ENCODE peak calls at places on chromosomes 12 and 14, in four cellular contexts. W is sigmoid colon, F is stomach, S is transverse colon. Q is an unnamed sample.

GRCh38 chr14:51291016-51291415 is 51.0 kb downstream of the TMX1 start:
- DNase-seq in S (no peak), F (no peak), W (no peak), Q (no peak)

GRCh38 chr12:106187842-106188241 is 49.1 kb upstream of the NUAK1 start:
- DNase-seq in F (no peak), S (no peak), W (no peak), Q (no peak)

GRCh38 chr12:24561882-24562760 is 386.8 kb downstream of the BCAT1 start:
- DNase-seq in F (peak; percentile 47), W (peak; percentile 84), S (peak; percentile 39), Q (peak; percentile 78)

GRCh38 chr12:131830335-131831020 is 2.3 kb downstream of the MMP17 start:
- DNase-seq in S (peak; percentile 62), W (peak; percentile 92), F (peak; percentile 59), Q (peak; percentile 87)

GRCh38 chr12:6612247-6612646 is 5.1 kb upstream of the CHD4 start:
- DNase-seq in F (no peak), W (no peak), S (no peak), Q (no peak)

GRCh38 chr12:65119063-65119462 is 2.0 kb downstream of the WIF1 start:
- DNase-seq in W (no peak), S (no peak), F (no peak), Q (no peak)

GRCh38 chr14:72810201-72810600 is 83.7 kb downstream of the DPF3 start:
- DNase-seq in W (no peak), S (no peak), F (no peak), Q (no peak)

GRCh38 chr14:95327558-95328374 is 8.1 kb upstream of the CLMN start:
- DNase-seq in F (no peak), W (no peak), S (peak; percentile 44), Q (no peak)

GRCh38 chr12:132413931-132414588 is 75.9 kb upstream of the FBRSL1 start:
- DNase-seq in W (no peak), S (no peak), F (no peak), Q (no peak)

GRCh38 chr12:13686243-13686642 is 295.2 kb downstream of the GRIN2B start:
- DNase-seq in S (no peak), W (no peak), F (no peak), Q (no peak)

DNA sequence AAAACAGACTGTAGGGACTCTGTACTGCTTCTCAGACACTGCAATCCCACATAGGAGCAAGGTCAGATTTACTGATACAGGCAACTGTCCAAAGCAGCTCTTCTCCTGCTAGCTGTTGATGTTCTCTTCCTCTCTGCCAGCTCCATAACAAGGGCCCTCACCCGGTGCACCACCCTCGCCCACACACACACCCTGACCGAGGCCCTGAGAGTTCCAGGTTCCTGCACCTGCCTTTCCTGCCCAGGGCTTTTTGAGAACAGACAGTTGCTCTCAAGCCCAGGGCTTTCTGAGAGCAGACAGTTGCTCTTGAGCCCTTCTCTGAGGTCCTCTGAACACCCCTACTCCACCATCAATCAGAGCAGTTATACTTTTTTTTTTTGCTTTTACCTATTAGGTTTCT is 233.8 kb upstream of the GARIN6 start:
- DNase-seq in S (no peak), W (no peak), F (no peak), Q (no peak)
- H3K4me3 ChIP-seq in S (no peak overlapping the region), W (no peak overlapping the region), F (no peak overlapping the region), Q (no peak overlapping the region)

GRCh38 chr12:32679091-32679909 is at the start of gene DNM1L:
- DNase-seq in W (peak; percentile 97), S (peak; percentile 95), F (peak; percentile 94), Q (peak; percentile 91)
- TF ChIP-seq POLR2AphosphoS5 in W (peak; percentile 75), S (peak; percentile 92), F (peak; percentile 87), Q (no peak)

DNA sequence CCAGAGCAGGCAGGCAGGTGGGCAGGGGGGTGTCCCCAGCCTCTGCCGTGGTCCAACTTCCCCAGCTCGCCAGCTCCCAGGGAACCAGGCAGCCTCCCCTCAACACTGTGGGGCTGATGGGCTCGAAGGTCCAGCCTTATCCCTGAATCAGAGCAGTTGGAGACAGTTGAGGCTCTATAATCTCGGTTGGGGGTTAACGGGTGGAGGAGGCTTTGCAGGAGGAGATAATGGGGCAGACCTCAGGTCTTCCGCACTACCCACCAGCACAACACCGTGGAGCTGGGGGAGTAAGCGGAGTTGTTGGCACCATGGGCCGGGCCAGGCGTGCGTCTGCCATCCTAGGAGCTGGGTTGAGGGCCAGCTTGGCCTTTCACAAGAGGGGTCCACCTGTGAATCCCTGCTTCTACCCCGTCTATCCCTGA is 13.9 kb upstream of the HDAC7 start:
- DNase-seq in W (no peak), F (no peak), S (no peak), Q (no peak)
- TF ChIP-seq EP300 in W (no peak), F (no peak), S (no peak), Q (no peak)

DNA sequence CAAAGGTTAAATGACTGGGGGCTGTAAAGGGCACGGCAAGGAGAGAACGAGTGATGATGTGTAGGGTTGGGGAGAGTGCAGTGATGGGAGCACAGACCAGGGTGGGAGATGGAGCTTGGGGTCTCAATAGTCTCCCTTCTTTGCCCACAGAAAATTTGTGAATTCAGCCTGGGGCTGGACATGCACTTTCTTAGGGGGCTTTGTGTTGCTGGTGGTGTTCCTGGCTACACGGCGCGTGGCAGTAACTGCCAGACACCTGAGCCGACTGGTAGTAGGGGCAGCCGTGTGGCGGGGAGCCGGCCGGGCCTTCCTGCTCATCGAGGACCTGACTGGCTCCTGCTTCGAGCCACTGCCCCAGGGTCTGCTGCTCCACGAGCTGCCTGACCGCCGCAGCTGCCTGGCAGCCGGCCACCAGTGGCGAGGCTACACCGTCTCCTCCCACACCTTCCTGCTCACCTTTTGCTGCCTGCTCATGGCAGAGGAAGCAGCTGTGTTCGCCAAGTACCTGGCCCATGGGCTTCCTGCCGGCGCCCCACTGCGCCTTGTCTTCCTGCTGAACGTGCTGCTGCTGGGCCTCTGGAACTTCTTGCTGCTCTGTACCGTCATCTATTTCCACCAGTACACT is 1.7 kb downstream of the FITM1 start:
- DNase-seq in F (peak; percentile 80), W (no peak), S (no peak), Q (no peak)
- H3K4me3 ChIP-seq in F (no peak overlapping the region), W (no peak overlapping the region), S (no peak overlapping the region), Q (no peak overlapping the region)

DNA sequence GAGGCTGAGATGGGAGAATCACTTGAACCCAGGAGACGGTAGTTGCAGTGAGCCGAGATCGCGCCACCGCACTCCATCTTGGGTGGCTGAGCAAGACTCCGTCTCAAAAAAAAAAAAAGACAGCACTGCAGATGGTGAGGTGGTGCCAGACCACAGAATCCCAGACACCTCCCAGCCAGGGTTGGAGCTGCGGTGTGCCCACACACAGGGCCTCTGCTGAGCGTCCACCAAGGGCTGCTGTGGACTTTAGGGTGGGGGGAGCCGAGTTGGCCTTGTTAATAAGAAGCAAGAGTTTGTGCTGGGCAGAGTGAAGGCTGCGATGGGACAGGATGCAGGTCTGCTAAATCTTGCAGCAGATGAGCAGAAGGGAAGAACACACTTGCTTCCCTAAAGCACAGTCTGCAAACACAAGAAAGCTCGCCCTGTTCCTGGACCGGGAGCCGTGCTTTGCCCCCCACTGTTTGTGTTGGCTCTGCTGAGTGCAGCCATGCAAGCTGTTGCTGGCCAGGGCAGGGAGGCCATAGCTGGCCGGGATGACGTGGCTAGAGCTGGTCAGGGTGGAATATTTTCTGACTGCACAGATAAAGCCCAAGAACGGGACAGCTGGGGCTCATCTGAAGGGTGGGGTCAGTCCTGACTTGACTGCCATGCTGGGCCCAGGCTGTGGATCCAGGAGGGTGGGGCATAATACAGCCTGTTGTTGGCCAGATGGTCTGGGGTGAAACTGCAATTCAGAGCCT is 14.4 kb downstream of the KMT5A start:
- DNase-seq in S (peak; percentile 52), F (peak; percentile 73), W (peak; percentile 68), Q (no peak)
- TF ChIP-seq POLR2AphosphoS5 in S (peak; percentile 34), F (no peak), W (no peak), Q (no peak)

DNA sequence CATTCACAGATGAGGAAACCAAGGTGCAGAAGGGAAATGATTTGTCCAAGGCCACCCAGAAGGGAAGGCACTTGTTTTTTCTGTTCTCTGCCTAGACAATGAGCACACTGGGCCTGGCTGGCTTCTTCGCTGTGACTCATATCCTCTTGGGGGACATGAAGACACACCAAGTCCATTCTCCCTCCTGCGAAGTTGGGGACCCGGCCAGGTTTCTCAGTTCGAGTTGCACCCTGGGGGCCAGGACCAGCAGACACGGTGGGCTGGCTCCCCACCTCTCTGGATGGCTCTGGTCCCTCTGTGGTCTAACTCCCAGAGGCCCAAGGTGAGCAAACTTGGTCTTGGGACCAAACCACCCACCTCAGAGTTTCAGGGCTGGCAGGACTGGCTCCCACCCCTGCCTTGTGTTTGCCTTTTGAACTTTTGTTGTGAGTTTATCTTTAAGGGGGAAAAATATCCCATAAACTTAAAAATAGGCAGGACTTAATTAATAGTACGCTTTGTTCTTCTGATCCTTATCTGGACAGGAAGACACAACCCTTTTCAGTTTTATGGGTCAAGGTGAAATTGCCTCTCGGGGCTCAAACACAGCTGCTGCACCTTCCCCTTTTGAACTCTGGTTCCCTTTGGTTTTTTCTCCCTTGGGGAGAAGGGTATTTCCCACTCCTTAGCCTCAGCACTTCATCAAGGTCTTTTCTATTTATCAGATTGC is 9.0 kb upstream of the MLEC start:
- DNase-seq in W (no peak), S (no peak), F (no peak), Q (no peak)
- TF ChIP-seq EP300 in W (no peak), S (no peak), F (no peak), Q (no peak)

GRCh38 chr14:22476882-22477281 is 112.1 kb downstream of the DAD1 start:
- DNase-seq in S (no peak), W (no peak), F (no peak), Q (no peak)

GRCh38 chr14:22479132-22479531 is 109.9 kb downstream of the DAD1 start:
- DNase-seq in S (no peak), F (no peak), W (no peak), Q (no peak)

GRCh38 chr14:22478670-22479069 is 110.4 kb downstream of the DAD1 start:
- DNase-seq in W (no peak), F (no peak), S (no peak), Q (no peak)

GRCh38 chr14:22478247-22478646 is 110.8 kb downstream of the DAD1 start:
- DNase-seq in W (no peak), F (no peak), S (no peak), Q (no peak)

GRCh38 chr14:22477569-22478194 is 111.3 kb downstream of the DAD1 start:
- DNase-seq in S (no peak), W (no peak), F (no peak), Q (no peak)
- H3K4me3 ChIP-seq in S (no peak overlapping the region), W (no peak overlapping the region), F (no peak overlapping the region), Q (no peak overlapping the region)